ENCODE peak calls at places on chromosomes 7 and 10, in ten cellular contexts. Y is GM04504; J is activated T-cell treated with anti-CD3 and anti-CD28 coated beads for 24 hours; P is Panc1; K is PC-3; I is cardiac muscle cell; O is effector CD4-positive, alpha-beta T cell; Z is 8988T; S is stimulated activated CD4-positive, alpha-beta T cell treated with anti-CD3 and anti-CD28 coated beads, TNF-alpha, amount 100 ng/mL, for 48 hours; C is CD8-positive, alpha-beta memory T cell. R is an unnamed sample.

GRCh38 chr7:143514487-143514886 is 36.8 kb downstream of the TAS2R41 start:
- DNase-seq in Y (no peak), Z (no peak), S (no peak), I (no peak), O (no peak), P (no peak), C (no peak), K (no peak), J (no peak), R (no peak)

GRCh38 chr10:33240931-33241330 is 93.5 kb downstream of the NRP1 start:
- DNase-seq in P (no peak), C (no peak), O (no peak), K (no peak), S (no peak), I (peak; percentile 56), Y (peak; percentile 73), Z (no peak), J (no peak), R (no peak)

GRCh38 chr7:150398108-150398964 is 19.2 kb downstream of the ZNF775 start:
- DNase-seq in O (no peak), S (no peak), Y (no peak), P (no peak), J (no peak), Z (no peak), I (no peak), K (no peak), C (no peak), R (no peak)

GRCh38 chr7:114402866-114403635 is 11.6 kb upstream of the FOXP2 start:
- DNase-seq in I (peak; percentile 2), J (no peak), P (no peak), C (no peak), Y (no peak), S (no peak), O (no peak), Z (no peak), K (no peak), R (no peak)

GRCh38 chr10:122113161-122113944 is 124.4 kb downstream of the TACC2 start:
- DNase-seq in I (peak; percentile 74), K (peak; percentile 67), P (no peak), O (no peak), S (no peak), Y (peak; percentile 45), Z (peak; percentile 81), C (no peak), J (no peak), R (peak; percentile 84)

GRCh38 chr7:51847461-51848134 is 531.0 kb upstream of the COBL start:
- DNase-seq in O (no peak), S (no peak), Z (no peak), K (no peak), I (no peak), Y (no peak), P (no peak), C (no peak), J (no peak), R (peak; percentile 9)

GRCh38 chr10:8159628-8160165 is 105.2 kb downstream of the GATA3 start:
- DNase-seq in Z (no peak), S (no peak), P (no peak), I (no peak), Y (no peak), O (no peak), C (no peak), J (no peak), K (peak; percentile 86), R (peak; percentile 58)

GRCh38 chr7:78770422-78771410 is 682.8 kb downstream of the MAGI2 start:
- DNase-seq in P (no peak), I (no peak), Y (no peak), O (no peak), Z (no peak), S (no peak), K (no peak), C (no peak), J (no peak), R (no peak)

GRCh38 chr7:29146888-29147609 is 712 bp upstream of the CPVL start:
- DNase-seq in P (no peak), O (no peak), Z (no peak), C (no peak), Y (no peak), J (no peak), S (no peak), I (no peak), K (peak; percentile 66), R (peak; percentile 28)

GRCh38 chr7:149790146-149790548 is 16.8 kb upstream of the ZNF467 start:
- DNase-seq in I (peak; percentile 32), P (no peak), C (no peak), S (peak; percentile 26), O (no peak), Z (no peak), J (peak; percentile 12), K (no peak), Y (no peak), R (no peak)

GRCh38 chr10:12500406-12501303 is 151.3 kb downstream of the CAMK1D start:
- DNase-seq in S (no peak), P (no peak), Y (no peak), K (no peak), I (peak; percentile 45), C (no peak), Z (no peak), J (no peak), O (no peak), R (no peak)

GRCh38 chr7:106823631-106824030 is 41.5 kb upstream of the PIK3CG start:
- DNase-seq in K (peak; percentile 75), Y (no peak), C (no peak), Z (no peak), O (no peak), I (no peak), S (no peak), P (no peak), J (no peak), R (no peak)

GRCh38 chr10:35564276-35564982 is 40.7 kb upstream of the GJD4 start:
- DNase-seq in J (no peak), P (no peak), O (no peak), Z (no peak), I (peak; percentile 57), C (no peak), Y (no peak), S (no peak), K (no peak), R (no peak)

GRCh38 chr7:142194201-142194600 is 63.7 kb downstream of the PRSS58 start:
- DNase-seq in O (no peak), Y (no peak), S (no peak), I (no peak), K (peak; percentile 4), Z (no peak), P (no peak), C (no peak), J (no peak), R (no peak)

GRCh38 chr10:127175357-127176110 is 20.9 kb downstream of the INSYN2A start:
- DNase-seq in I (no peak), P (no peak), Y (no peak), O (no peak), K (no peak), S (no peak), J (no peak), Z (no peak), C (no peak), R (no peak)

GRCh38 chr7:154171422-154171821 is 119.2 kb downstream of the DPP6 start:
- DNase-seq in Z (no peak), J (no peak), P (no peak), S (no peak), K (no peak), I (no peak), O (no peak), Y (no peak), C (no peak), R (no peak)

GRCh38 chr7:127708788-127709187 is 56.8 kb downstream of the SND1 start:
- DNase-seq in I (peak; percentile 90), C (peak; percentile 36), K (peak; percentile 80), P (peak; percentile 63), O (peak; percentile 59), S (peak; percentile 26), Z (no peak), J (peak; percentile 62), Y (peak; percentile 92), R (peak; percentile 33)

GRCh38 chr10:124508070-124508667 is 46.5 kb downstream of the LHPP start:
- DNase-seq in K (no peak), O (no peak), P (no peak), Y (no peak), Z (no peak), S (no peak), J (no peak), I (no peak), C (no peak), R (no peak)

GRCh38 chr7:106613861-106614560 is 46.9 kb downstream of the CCDC71L start:
- DNase-seq in O (no peak), K (no peak), S (no peak), J (no peak), P (no peak), C (no peak), I (peak; percentile 64), Z (no peak), Y (no peak), R (no peak)

GRCh38 chr7:46244752-46245151 is 323.7 kb upstream of the IGFBP3 start:
- DNase-seq in J (no peak), P (no peak), K (no peak), O (no peak), S (no peak), C (no peak), I (peak; percentile 62), Y (no peak), Z (no peak), R (peak; percentile 25)

GRCh38 chr7:152733286-152733934 is 26.1 kb upstream of the ACTR3B start:
- DNase-seq in C (no peak), Z (no peak), O (no peak), P (no peak), I (no peak), S (no peak), K (no peak), J (no peak), Y (no peak), R (no peak)